ENCODE peak calls at places on chromosomes 3 and 15, in four cellular contexts. C is thyroid gland, A is AG09309, X is brain microvascular endothelial cell. S is an unnamed sample.

GRCh38 chr15:59522988-59523461 is 85.0 kb downstream of the FAM81A start:
- DNase-seq in C (peak), A (no peak), X (no peak), S (no peak)

GRCh38 chr15:59401810-59402569 is 29.3 kb upstream of the MYO1E start:
- DNase-seq in C (no peak), A (no peak), X (no peak), S (no peak)

GRCh38 chr3:49493901-49494300 is 23.8 kb downstream of the DAG1 start:
- DNase-seq in C (peak), A (no peak), X (no peak), S (no peak)

GRCh38 chr3:133574260-133574881 is 885 bp downstream of the CDV3 start:
- DNase-seq in C (peak), A (no peak), X (peak), S (no peak)

GRCh38 chr3:162525052-162525451 is 1028.4 kb downstream of the OTOL1 start:
- DNase-seq in C (no peak), A (peak), X (peak), S (peak)

GRCh38 chr3:141793476-141794260 is 30.5 kb downstream of the GRK7 start:
- DNase-seq in C (no peak), A (no peak), X (no peak), S (no peak)

GRCh38 chr3:127221062-127222035 is 28.4 kb downstream of the PRR23E start:
- DNase-seq in C (no peak), A (no peak), X (no peak), S (no peak)

GRCh38 chr15:44010114-44010513 is 183.3 kb downstream of the WDR76 start:
- DNase-seq in C (no peak), A (peak), X (no peak), S (no peak)

GRCh38 chr15:58546635-58547627 is 115.1 kb downstream of the LIPC start:
- DNase-seq in C (peak), A (peak), X (peak), S (peak)

GRCh38 chr3:112128843-112129727 is 4.0 kb downstream of the GCSAM start:
- DNase-seq in C (no peak), A (peak), X (no peak), S (no peak)

GRCh38 chr3:32816439-32817194 is 1.2 kb upstream of the TRIM71 start:
- DNase-seq in C (no peak), A (no peak), X (no peak), S (no peak)

GRCh38 chr3:155441026-155441425 is 147.5 kb upstream of the STRIT1 start:
- DNase-seq in C (no peak), A (no peak), X (no peak), S (no peak)

GRCh38 chr3:197546307-197547085 is 9.3 kb downstream of the BDH1 start:
- DNase-seq in C (no peak), A (no peak), X (no peak), S (no peak)

GRCh38 chr15:34810455-34811146 is 15.3 kb upstream of the ACTC1 start:
- DNase-seq in C (no peak), A (peak), X (peak), S (peak)

GRCh38 chr15:34809186-34809585 is 13.8 kb upstream of the ACTC1 start:
- DNase-seq in C (no peak), A (no peak), X (no peak), S (no peak)

GRCh38 chr15:34815836-34816235 is 20.5 kb upstream of the ACTC1 start:
- DNase-seq in C (no peak), A (no peak), X (no peak), S (no peak)

GRCh38 chr15:34813446-34814190 is 18.3 kb upstream of the ACTC1 start:
- DNase-seq in C (no peak), A (no peak), X (no peak), S (no peak)

DNA sequence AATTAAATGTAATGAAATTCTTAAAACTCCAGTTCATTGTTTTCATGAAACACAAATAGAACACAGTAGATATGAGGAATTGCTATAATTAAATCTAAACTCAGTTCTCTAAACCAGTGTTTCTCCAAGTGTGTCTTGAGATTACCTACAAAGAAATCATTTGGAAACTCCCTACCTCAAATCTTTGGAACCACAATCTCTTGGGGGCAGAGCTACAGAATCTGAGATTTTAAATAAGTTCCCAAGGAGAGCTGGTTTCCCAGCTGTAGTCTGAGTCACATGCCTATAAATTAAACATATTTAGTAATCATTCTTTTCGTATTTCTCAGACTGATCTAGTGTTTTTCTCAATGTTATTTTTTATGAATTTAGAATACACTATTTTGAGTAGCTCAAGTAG is 17.0 kb upstream of the ACTC1 start:
- DNase-seq in C (no peak), A (peak), X (peak), S (no peak)
- H3K4me3 ChIP-seq in C (no peak), A (no peak), X (no peak), S (no peak)

DNA sequence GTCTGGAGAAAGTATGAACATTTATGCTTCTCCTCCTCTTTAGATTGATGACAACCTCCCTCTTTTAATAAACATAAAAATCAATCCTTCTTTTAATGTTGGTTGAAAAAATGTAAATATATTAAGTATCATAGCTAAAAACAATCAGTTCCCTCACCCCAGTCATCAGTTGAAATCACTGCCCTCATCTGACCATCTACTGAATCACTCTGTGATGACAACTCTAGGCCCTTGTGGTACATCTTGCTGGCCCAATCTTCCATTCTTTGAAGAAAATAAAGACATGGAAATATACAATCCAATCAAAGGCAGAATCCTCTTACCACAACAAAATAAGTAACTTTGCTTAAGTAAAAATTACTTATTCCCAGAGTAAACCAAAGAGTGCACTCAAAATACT is 6.4 kb downstream of the AAGAB start:
- DNase-seq in C (no peak), A (no peak), X (no peak), S (no peak)
- TF ChIP-seq CTCF in C (no peak), A (no peak), X (no peak), S (no peak)

GRCh38 chr3:172098698-172099494 is 59.5 kb downstream of the FNDC3B start:
- DNase-seq in C (no peak), A (no peak), X (no peak), S (no peak)

GRCh38 chr3:172094621-172095557 is 55.5 kb downstream of the FNDC3B start:
- DNase-seq in C (no peak), A (no peak), X (peak), S (no peak)

GRCh38 chr3:172097585-172097984 is 58.2 kb downstream of the FNDC3B start:
- DNase-seq in C (no peak), A (no peak), X (no peak), S (no peak)

GRCh38 chr3:172099495-172099808 is 60.1 kb downstream of the FNDC3B start:
- DNase-seq in C (no peak), A (no peak), X (no peak), S (no peak)

GRCh38 chr3:172096881-172097420 is 57.6 kb downstream of the FNDC3B start:
- DNase-seq in C (no peak), A (no peak), X (peak), S (no peak)
- H3K4me3 ChIP-seq in C (no peak), A (no peak), X (no peak), S (no peak)

DNA sequence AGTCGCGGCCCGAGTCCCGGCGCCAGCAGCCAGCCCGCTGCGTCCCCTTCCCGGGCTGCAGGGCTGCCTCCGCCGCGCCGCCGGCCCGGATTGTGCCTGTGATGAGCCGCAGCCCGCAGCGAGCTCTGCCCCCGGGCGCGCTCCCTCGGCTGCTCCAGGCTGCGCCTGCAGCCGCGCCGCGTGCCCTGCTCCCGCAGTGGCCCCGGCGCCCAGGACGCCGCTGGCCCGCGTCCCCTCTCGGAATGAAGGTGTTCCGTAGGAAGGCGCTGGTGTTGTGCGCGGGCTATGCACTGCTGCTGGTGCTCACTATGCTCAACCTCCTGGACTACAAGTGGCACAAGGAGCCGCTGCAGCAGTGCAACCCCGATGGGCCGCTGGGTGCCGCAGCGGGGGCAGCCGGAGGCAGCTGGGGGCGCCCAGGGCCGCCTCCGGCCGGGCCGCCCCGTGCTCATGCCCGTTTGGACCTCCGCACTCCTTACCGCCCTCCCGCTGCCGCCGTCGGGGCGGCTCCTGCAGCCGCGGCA is 1.2 kb downstream of the CHST2 start:
- DNase-seq in C (peak), A (no peak), X (peak), S (no peak)
- TF ChIP-seq CTCF in C (no peak), A (peak), X (peak), S (no peak)

DNA sequence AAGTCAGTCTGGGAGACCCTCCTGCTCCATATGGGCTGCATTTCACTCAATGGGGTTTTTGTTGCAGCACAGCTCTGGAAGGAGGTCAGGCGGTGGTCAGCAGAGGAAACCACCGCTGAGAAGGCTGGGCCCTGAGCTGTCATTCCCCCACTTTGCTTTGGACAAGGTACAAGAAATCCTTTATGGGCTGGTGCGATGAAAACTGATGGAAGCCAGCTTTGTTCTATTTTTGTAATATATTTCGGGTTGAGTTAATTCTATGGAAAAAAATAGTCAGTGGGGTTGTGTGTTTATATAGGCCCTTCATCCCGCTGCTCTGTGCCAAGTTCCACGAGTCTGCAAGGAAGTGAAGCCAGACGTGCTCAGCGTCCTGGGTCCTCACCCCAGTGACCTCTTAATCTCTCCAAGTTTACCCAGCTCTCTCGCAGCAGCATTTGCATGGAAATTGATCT is 157.2 kb upstream of the TMC3 start:
- DNase-seq in C (peak), A (no peak), X (no peak), S (no peak)
- H3K4me3 ChIP-seq in C (no peak), A (no peak), X (no peak), S (no peak)

GRCh38 chr3:50625879-50626182 is 8.9 kb downstream of the MAPKAPK3 start:
- DNase-seq in C (peak), A (no peak), X (no peak), S (no peak)

GRCh38 chr3:50626406-50626805 is 9.5 kb downstream of the MAPKAPK3 start:
- DNase-seq in C (no peak), A (no peak), X (no peak), S (no peak)

GRCh38 chr3:50628601-50629000 is 11.7 kb downstream of the MAPKAPK3 start:
- DNase-seq in C (no peak), A (no peak), X (no peak), S (no peak)

GRCh38 chr3:50625131-50625878 is 8.4 kb downstream of the MAPKAPK3 start:
- DNase-seq in C (no peak), A (no peak), X (no peak), S (no peak)

GRCh38 chr3:50627407-50628051 is 10.6 kb downstream of the MAPKAPK3 start:
- DNase-seq in C (peak), A (no peak), X (peak), S (no peak)
- TF ChIP-seq CTCF in C (no peak), A (peak), X (peak), S (peak)

DNA sequence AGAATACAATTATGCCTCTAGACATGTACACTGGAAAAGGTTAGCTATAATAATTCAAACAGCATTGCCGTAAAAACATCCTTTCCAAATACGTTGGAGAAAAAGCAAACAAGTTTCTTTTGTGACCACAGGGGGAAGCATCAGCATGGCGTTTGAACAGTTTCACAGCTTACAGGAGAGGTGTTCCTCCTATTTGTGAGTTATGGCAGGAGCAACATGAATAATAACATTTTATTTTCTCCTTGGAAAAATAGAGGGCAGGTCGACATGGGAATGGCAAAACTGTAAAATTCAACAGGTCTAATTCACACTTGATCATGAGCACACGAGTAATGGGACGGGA is 39.7 kb upstream of the GADL1 start:
- DNase-seq in C (no peak), A (peak), X (peak), S (peak)
- H3K4me3 ChIP-seq in C (no peak), A (no peak), X (no peak), S (no peak)

DNA sequence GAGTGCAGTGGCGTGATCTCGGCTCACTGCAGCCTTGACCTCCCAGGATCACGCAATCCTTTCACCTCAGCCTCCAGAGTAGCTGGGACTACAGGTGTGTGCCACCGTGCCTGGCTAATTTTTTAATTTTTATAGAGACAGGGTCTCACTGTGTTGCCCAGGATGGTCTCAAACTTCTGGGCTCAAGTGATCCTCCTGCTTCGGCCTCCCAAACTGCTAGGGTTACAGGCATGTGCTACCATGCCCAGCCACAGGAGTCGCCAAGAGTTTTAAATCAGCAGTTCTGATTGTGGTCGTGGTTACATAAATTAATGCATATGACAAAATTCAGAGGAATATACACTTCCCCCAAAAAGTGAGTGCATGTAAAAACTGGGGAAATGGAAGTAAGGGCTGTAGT is 33.0 kb downstream of the MEGF11 start:
- DNase-seq in C (no peak), A (no peak), X (no peak), S (no peak)
- TF ChIP-seq CTCF in C (no peak), A (no peak), X (no peak), S (no peak)

GRCh38 chr3:66195347-66195783 is 25.4 kb upstream of the SLC25A26 start:
- DNase-seq in C (peak), A (peak), X (peak), S (peak)
- H3K4me3 ChIP-seq in C (no peak), A (peak), X (peak), S (peak)

DNA sequence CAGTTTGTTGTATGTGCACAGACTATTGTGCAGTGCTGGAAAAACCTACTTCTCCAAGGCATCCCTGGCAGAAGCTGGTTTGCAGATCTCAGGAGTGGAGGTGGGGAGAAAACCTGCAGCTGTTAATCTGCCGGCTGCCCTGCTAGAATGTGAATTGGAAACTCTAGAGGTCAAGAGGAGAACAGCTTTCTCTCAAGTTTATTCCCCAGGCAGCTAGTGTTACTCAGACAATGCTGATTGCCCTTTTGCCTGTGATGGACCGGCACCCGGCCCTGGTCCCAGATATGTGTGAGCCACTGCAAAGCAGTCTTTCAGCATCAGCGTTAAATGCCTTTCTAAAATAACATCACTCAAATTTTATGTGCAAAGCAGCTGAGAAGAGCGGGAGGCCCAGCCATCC is 129.7 kb upstream of the TPM1 start:
- DNase-seq in C (no peak), A (no peak), X (no peak), S (no peak)
- TF ChIP-seq CTCF in C (no peak), A (no peak), X (peak), S (no peak)

S was measured in HFF-Myc.